ENCODE peak calls at places on chromosomes 3 and 15, in four cellular contexts. One of them, this sample, is unnamed.

GRCh38 chr3:183203670-183204069 is 41.1 kb upstream of the LAMP3 start:
- DNase-seq in CD4-positive, alpha-beta T cell: no peak
- DNase-seq in glutamatergic neuron: no peak
- DNase-seq in transverse colon: no peak
- DNase-seq in this sample: no peak

GRCh38 chr3:192183109-192183508 is 544.2 kb downstream of the FGF12 start:
- DNase-seq in CD4-positive, alpha-beta T cell: no peak
- DNase-seq in glutamatergic neuron: no peak
- DNase-seq in transverse colon: no peak
- DNase-seq in this sample: no peak

GRCh38 chr3:123159926-123160635 is 41.7 kb upstream of the SEC22A start:
- DNase-seq in CD4-positive, alpha-beta T cell: no peak
- DNase-seq in glutamatergic neuron: no peak
- DNase-seq in transverse colon: no peak
- DNase-seq in this sample: no peak

GRCh38 chr3:143263844-143264243 is 144.3 kb downstream of the CHST2 start:
- DNase-seq in CD4-positive, alpha-beta T cell: no peak
- DNase-seq in glutamatergic neuron: no peak
- DNase-seq in transverse colon: no peak
- DNase-seq in this sample: no peak

GRCh38 chr15:85021409-85021808 is 39.8 kb downstream of the PDE8A start:
- DNase-seq in CD4-positive, alpha-beta T cell: no peak
- DNase-seq in glutamatergic neuron: no peak
- DNase-seq in transverse colon: no peak
- DNase-seq in this sample: no peak

GRCh38 chr15:52790941-52791751 is 1.0 kb upstream of the ONECUT1 start:
- DNase-seq in CD4-positive, alpha-beta T cell: no peak
- DNase-seq in glutamatergic neuron: peak
- DNase-seq in transverse colon: no peak
- DNase-seq in this sample: no peak

GRCh38 chr3:21237638-21238037 is 513.4 kb downstream of the ZNF385D start:
- DNase-seq in CD4-positive, alpha-beta T cell: no peak
- DNase-seq in glutamatergic neuron: no peak
- DNase-seq in transverse colon: no peak
- DNase-seq in this sample: no peak

GRCh38 chr15:48021336-48022086 is 99.3 kb upstream of the SLC24A5 start:
- DNase-seq in CD4-positive, alpha-beta T cell: no peak
- DNase-seq in glutamatergic neuron: no peak
- DNase-seq in transverse colon: no peak
- DNase-seq in this sample: no peak

GRCh38 chr3:107133891-107134290 is 243.3 kb upstream of the CCDC54 start:
- DNase-seq in CD4-positive, alpha-beta T cell: no peak
- DNase-seq in glutamatergic neuron: no peak
- DNase-seq in transverse colon: no peak
- DNase-seq in this sample: no peak

GRCh38 chr15:40984963-40985362 is 31.7 kb downstream of the CHAC1 start:
- DNase-seq in CD4-positive, alpha-beta T cell: no peak
- DNase-seq in glutamatergic neuron: no peak
- DNase-seq in transverse colon: no peak
- DNase-seq in this sample: no peak

GRCh38 chr15:80693682-80694623 is 1.2 kb upstream of the ABHD17C start:
- DNase-seq in CD4-positive, alpha-beta T cell: no peak
- DNase-seq in glutamatergic neuron: no peak
- DNase-seq in transverse colon: no peak
- DNase-seq in this sample: no peak

GRCh38 chr3:11989383-11990050 is 14.7 kb upstream of the SYN2 start:
- DNase-seq in CD4-positive, alpha-beta T cell: no peak
- DNase-seq in glutamatergic neuron: no peak
- DNase-seq in transverse colon: no peak
- DNase-seq in this sample: no peak

GRCh38 chr15:26628071-26628470 is 144.8 kb downstream of the GABRB3 start:
- DNase-seq in CD4-positive, alpha-beta T cell: no peak
- DNase-seq in glutamatergic neuron: no peak
- DNase-seq in transverse colon: no peak
- DNase-seq in this sample: no peak

GRCh38 chr3:49006591-49007067 is 562 bp upstream of the WDR6 start:
- DNase-seq in CD4-positive, alpha-beta T cell: no peak
- DNase-seq in glutamatergic neuron: no peak
- DNase-seq in transverse colon: peak
- DNase-seq in this sample: peak

GRCh38 chr3:114452176-114452744 is 158.4 kb downstream of the TIGIT start:
- DNase-seq in CD4-positive, alpha-beta T cell: no peak
- DNase-seq in glutamatergic neuron: no peak
- DNase-seq in transverse colon: no peak
- DNase-seq in this sample: no peak

GRCh38 chr15:39115379-39116057 is 465.4 kb upstream of the THBS1 start:
- DNase-seq in CD4-positive, alpha-beta T cell: no peak
- DNase-seq in glutamatergic neuron: no peak
- DNase-seq in transverse colon: no peak
- DNase-seq in this sample: no peak

GRCh38 chr3:55166577-55167555 is 239.0 kb upstream of the LRTM1 start:
- DNase-seq in CD4-positive, alpha-beta T cell: no peak
- DNase-seq in glutamatergic neuron: no peak
- DNase-seq in transverse colon: peak
- DNase-seq in this sample: no peak

GRCh38 chr15:67149859-67150824 is 84.7 kb downstream of the SMAD3 start:
- DNase-seq in CD4-positive, alpha-beta T cell: no peak
- DNase-seq in glutamatergic neuron: no peak
- DNase-seq in transverse colon: peak
- DNase-seq in this sample: no peak

GRCh38 chr3:35505772-35506171 is 133.6 kb upstream of the ARPP21 start:
- DNase-seq in CD4-positive, alpha-beta T cell: no peak
- DNase-seq in glutamatergic neuron: no peak
- DNase-seq in transverse colon: no peak
- DNase-seq in this sample: no peak

GRCh38 chr15:88932271-88932874 is 19.2 kb upstream of the MFGE8 start:
- DNase-seq in CD4-positive, alpha-beta T cell: no peak
- DNase-seq in glutamatergic neuron: no peak
- DNase-seq in transverse colon: no peak
- DNase-seq in this sample: no peak

GRCh38 chr15:90047956-90048575 is 46.9 kb downstream of the ZNF710 start:
- DNase-seq in CD4-positive, alpha-beta T cell: no peak
- DNase-seq in glutamatergic neuron: no peak
- DNase-seq in transverse colon: no peak
- DNase-seq in this sample: no peak

GRCh38 chr3:71208273-71209095 is 375.0 kb downstream of the FOXP1 start:
- DNase-seq in CD4-positive, alpha-beta T cell: no peak
- DNase-seq in glutamatergic neuron: no peak
- DNase-seq in transverse colon: peak
- DNase-seq in this sample: no peak

GRCh38 chr3:8742921-8743605 is 9.5 kb downstream of the CAV3 start:
- DNase-seq in CD4-positive, alpha-beta T cell: no peak
- DNase-seq in glutamatergic neuron: no peak
- DNase-seq in transverse colon: no peak
- DNase-seq in this sample: no peak

GRCh38 chr3:12405432-12406272 is 78.6 kb upstream of the TSEN2 start:
- DNase-seq in CD4-positive, alpha-beta T cell: no peak
- DNase-seq in glutamatergic neuron: no peak
- DNase-seq in transverse colon: peak
- DNase-seq in this sample: no peak

GRCh38 chr3:116299646-116300081 is 145.6 kb downstream of the LSAMP start:
- DNase-seq in CD4-positive, alpha-beta T cell: no peak
- DNase-seq in glutamatergic neuron: no peak
- DNase-seq in transverse colon: no peak
- DNase-seq in this sample: no peak

GRCh38 chr3:187236963-187237362 is 39.7 kb downstream of the RTP1 start:
- DNase-seq in CD4-positive, alpha-beta T cell: no peak
- DNase-seq in glutamatergic neuron: no peak
- DNase-seq in transverse colon: no peak
- DNase-seq in this sample: no peak

GRCh38 chr3:194293546-194294198 is 57.5 kb downstream of the CPN2 start:
- DNase-seq in CD4-positive, alpha-beta T cell: no peak
- DNase-seq in glutamatergic neuron: no peak
- DNase-seq in transverse colon: no peak
- DNase-seq in this sample: no peak

GRCh38 chr15:80186597-80186996 is 33.8 kb downstream of the FAH start:
- DNase-seq in CD4-positive, alpha-beta T cell: no peak
- DNase-seq in glutamatergic neuron: no peak
- DNase-seq in transverse colon: no peak
- DNase-seq in this sample: no peak

GRCh38 chr3:46736006-46736872 is 18.6 kb upstream of the PRSS50 start:
- DNase-seq in CD4-positive, alpha-beta T cell: no peak
- DNase-seq in glutamatergic neuron: no peak
- DNase-seq in transverse colon: no peak
- DNase-seq in this sample: no peak

GRCh38 chr3:139217633-139218032 is 126.2 kb upstream of the MRPS22 start:
- DNase-seq in CD4-positive, alpha-beta T cell: no peak
- DNase-seq in glutamatergic neuron: no peak
- DNase-seq in transverse colon: no peak
- DNase-seq in this sample: no peak

GRCh38 chr3:129837057-129837631 is 56.4 kb downstream of the TMCC1 start:
- DNase-seq in CD4-positive, alpha-beta T cell: no peak
- DNase-seq in glutamatergic neuron: no peak
- DNase-seq in transverse colon: no peak
- DNase-seq in this sample: no peak

GRCh38 chr3:128014548-128014947 is 37.7 kb upstream of the SEC61A1 start:
- DNase-seq in CD4-positive, alpha-beta T cell: no peak
- DNase-seq in glutamatergic neuron: no peak
- DNase-seq in transverse colon: no peak
- DNase-seq in this sample: no peak

GRCh38 chr3:128009952-128010846 is 42.0 kb upstream of the SEC61A1 start:
- DNase-seq in CD4-positive, alpha-beta T cell: no peak
- DNase-seq in glutamatergic neuron: no peak
- DNase-seq in transverse colon: no peak
- DNase-seq in this sample: no peak

GRCh38 chr3:128012050-128012449 is 40.2 kb upstream of the SEC61A1 start:
- DNase-seq in CD4-positive, alpha-beta T cell: no peak
- DNase-seq in glutamatergic neuron: no peak
- DNase-seq in transverse colon: no peak
- DNase-seq in this sample: no peak

GRCh38 chr3:128006471-128007424 is 45.5 kb upstream of the SEC61A1 start:
- DNase-seq in CD4-positive, alpha-beta T cell: no peak
- DNase-seq in glutamatergic neuron: no peak
- DNase-seq in transverse colon: no peak
- DNase-seq in this sample: no peak

DNA sequence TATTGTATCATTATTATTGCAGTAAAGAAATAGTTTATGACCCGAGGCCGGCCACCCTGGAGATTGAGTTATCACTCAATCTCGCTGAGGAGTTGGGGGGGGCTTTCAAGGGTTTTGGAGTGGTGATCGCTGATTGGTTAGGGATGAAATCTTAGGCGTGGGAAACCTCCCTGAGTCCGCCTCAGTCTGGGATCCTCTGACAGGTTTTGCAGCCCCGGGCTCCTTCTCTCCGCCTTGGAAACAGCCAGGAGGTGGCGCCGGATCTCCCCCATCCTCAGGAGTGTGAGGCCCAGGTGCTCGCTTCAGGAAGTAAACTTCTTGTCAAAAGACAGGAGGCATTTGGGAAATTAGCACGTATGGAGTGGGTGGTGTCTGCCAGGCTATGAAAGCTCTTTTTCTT is 41.1 kb upstream of the SEC61A1 start:
- DNase-seq in CD4-positive, alpha-beta T cell: no peak
- DNase-seq in glutamatergic neuron: peak
- DNase-seq in transverse colon: peak
- DNase-seq in this sample: no peak
- TF ChIP-seq CTCF in CD4-positive, alpha-beta T cell: no peak
- TF ChIP-seq CTCF in glutamatergic neuron: no peak
- TF ChIP-seq CTCF in transverse colon: no peak
- TF ChIP-seq CTCF in this sample: no peak

DNA sequence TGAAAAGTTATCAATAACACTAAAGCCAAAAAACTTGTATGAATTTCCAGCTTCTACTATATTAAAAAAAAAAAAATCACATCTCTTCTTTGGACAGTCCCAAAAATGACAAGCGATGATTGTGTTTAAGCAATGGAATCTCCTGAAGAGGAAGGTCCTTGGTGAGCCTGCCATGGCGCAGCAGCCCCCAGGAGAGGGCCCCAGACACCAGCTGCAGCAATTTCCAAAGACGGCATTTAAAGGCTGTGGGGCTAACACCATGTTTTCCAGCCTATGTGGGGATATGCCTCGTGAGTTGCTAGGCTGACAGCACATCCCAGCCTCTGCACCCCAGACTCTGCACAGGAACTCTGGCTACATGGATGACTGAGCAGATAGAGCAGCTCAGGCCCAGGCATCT is 14.7 kb downstream of the SKIC8 start:
- DNase-seq in CD4-positive, alpha-beta T cell: no peak
- DNase-seq in glutamatergic neuron: no peak
- DNase-seq in transverse colon: no peak
- DNase-seq in this sample: no peak
- TF ChIP-seq CTCF in CD4-positive, alpha-beta T cell: no peak
- TF ChIP-seq CTCF in glutamatergic neuron: no peak
- TF ChIP-seq CTCF in transverse colon: no peak
- TF ChIP-seq CTCF in this sample: no peak

GRCh38 chr3:178275793-178276192 is 260.4 kb upstream of the KCNMB2 start:
- DNase-seq in CD4-positive, alpha-beta T cell: no peak
- DNase-seq in glutamatergic neuron: no peak
- DNase-seq in transverse colon: no peak
- DNase-seq in this sample: no peak
- TF ChIP-seq CTCF in CD4-positive, alpha-beta T cell: no peak
- TF ChIP-seq CTCF in glutamatergic neuron: no peak
- TF ChIP-seq CTCF in transverse colon: no peak
- TF ChIP-seq CTCF in this sample: no peak

DNA sequence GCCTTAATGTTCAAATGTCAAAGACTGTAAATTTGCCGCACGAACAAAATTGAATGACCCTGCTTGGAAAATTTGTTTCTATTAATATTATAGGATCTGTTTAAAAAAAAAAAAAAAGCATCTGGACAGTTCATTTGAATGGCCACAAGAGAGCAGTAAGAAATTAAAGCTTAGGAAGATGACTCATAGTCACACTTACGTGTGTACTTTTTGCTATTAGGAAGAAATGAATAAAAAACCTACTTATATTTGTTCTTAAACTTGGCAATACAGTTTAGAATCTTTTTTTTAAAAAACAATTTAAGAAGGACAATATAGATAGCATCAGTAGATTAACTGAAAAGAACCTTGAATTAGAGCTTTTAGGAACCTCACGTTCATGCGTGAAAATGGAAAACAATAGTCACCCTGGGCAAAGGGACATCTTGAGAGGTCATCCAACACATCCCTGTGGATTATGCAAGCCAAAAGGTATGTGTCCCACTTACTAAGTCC is 621.8 kb downstream of the MECOM start:
- DNase-seq in CD4-positive, alpha-beta T cell: no peak
- DNase-seq in glutamatergic neuron: no peak
- DNase-seq in transverse colon: no peak
- DNase-seq in this sample: no peak
- TF ChIP-seq CTCF in CD4-positive, alpha-beta T cell: no peak
- TF ChIP-seq CTCF in glutamatergic neuron: peak
- TF ChIP-seq CTCF in transverse colon: peak
- TF ChIP-seq CTCF in this sample: no peak

GRCh38 chr3:16514799-16515353 is 1.4 kb upstream of the RFTN1 start:
- DNase-seq in CD4-positive, alpha-beta T cell: no peak
- DNase-seq in glutamatergic neuron: no peak
- DNase-seq in transverse colon: no peak
- DNase-seq in this sample: no peak

GRCh38 chr3:16513141-16514020 is at the start of gene RFTN1:
- DNase-seq in CD4-positive, alpha-beta T cell: peak
- DNase-seq in glutamatergic neuron: peak
- DNase-seq in transverse colon: peak
- DNase-seq in this sample: peak

GRCh38 chr3:16515885-16516420 is 2.5 kb upstream of the RFTN1 start:
- DNase-seq in CD4-positive, alpha-beta T cell: no peak
- DNase-seq in glutamatergic neuron: peak
- DNase-seq in transverse colon: no peak
- DNase-seq in this sample: peak

GRCh38 chr3:16514021-16514700 is 662 bp upstream of the RFTN1 start:
- DNase-seq in CD4-positive, alpha-beta T cell: no peak
- DNase-seq in glutamatergic neuron: no peak
- DNase-seq in transverse colon: no peak
- DNase-seq in this sample: no peak

GRCh38 chr3:16516695-16517481 is 3.4 kb upstream of the RFTN1 start:
- DNase-seq in CD4-positive, alpha-beta T cell: peak
- DNase-seq in glutamatergic neuron: no peak
- DNase-seq in transverse colon: no peak
- DNase-seq in this sample: peak
- TF ChIP-seq CTCF in CD4-positive, alpha-beta T cell: no peak
- TF ChIP-seq CTCF in glutamatergic neuron: no peak
- TF ChIP-seq CTCF in transverse colon: no peak
- TF ChIP-seq CTCF in this sample: no peak